ENCODE peak calls at places on chromosomes 2 and 18, in nine cellular contexts. One of them, this sample, is unnamed.

GRCh38 chr18:1011342-1011741 is 106.7 kb downstream of the ADCYAP1 start:
- DNase-seq in RWPE1: no peak
- DNase-seq in heart left ventricle: no peak
- DNase-seq in lower lobe of right lung: no peak
- DNase-seq in endothelial cell: no peak
- DNase-seq in CD4-positive, alpha-beta T cell: no peak
- DNase-seq in GM13977: no peak
- DNase-seq in A673: no peak
- DNase-seq in cardiac muscle cell: no peak
- DNase-seq in this sample: no peak

GRCh38 chr18:77407733-77408132 is 158.1 kb downstream of the GALR1 start:
- DNase-seq in RWPE1: no peak
- DNase-seq in heart left ventricle: no peak
- DNase-seq in lower lobe of right lung: no peak
- DNase-seq in endothelial cell: no peak
- DNase-seq in CD4-positive, alpha-beta T cell: no peak
- DNase-seq in GM13977: no peak
- DNase-seq in A673: no peak
- DNase-seq in cardiac muscle cell: no peak
- DNase-seq in this sample: no peak

GRCh38 chr2:63488118-63488713 is 100.1 kb downstream of the WDPCP start:
- DNase-seq in RWPE1: peak
- DNase-seq in heart left ventricle: no peak
- DNase-seq in lower lobe of right lung: no peak
- DNase-seq in endothelial cell: peak
- DNase-seq in CD4-positive, alpha-beta T cell: no peak
- DNase-seq in GM13977: peak
- DNase-seq in A673: peak
- DNase-seq in cardiac muscle cell: peak
- DNase-seq in this sample: no peak

GRCh38 chr2:46260305-46260704 is 36.9 kb upstream of the EPAS1 start:
- DNase-seq in RWPE1: no peak
- DNase-seq in heart left ventricle: no peak
- DNase-seq in lower lobe of right lung: no peak
- DNase-seq in endothelial cell: no peak
- DNase-seq in CD4-positive, alpha-beta T cell: no peak
- DNase-seq in GM13977: no peak
- DNase-seq in A673: no peak
- DNase-seq in cardiac muscle cell: no peak
- DNase-seq in this sample: no peak

GRCh38 chr2:696463-696862 is 19.3 kb upstream of the TMEM18 start:
- DNase-seq in RWPE1: no peak
- DNase-seq in heart left ventricle: no peak
- DNase-seq in lower lobe of right lung: no peak
- DNase-seq in endothelial cell: no peak
- DNase-seq in CD4-positive, alpha-beta T cell: no peak
- DNase-seq in GM13977: peak
- DNase-seq in A673: no peak
- DNase-seq in cardiac muscle cell: no peak
- DNase-seq in this sample: no peak

GRCh38 chr18:814300-815084 is 2.5 kb upstream of the YES1 start:
- DNase-seq in RWPE1: no peak
- DNase-seq in heart left ventricle: no peak
- DNase-seq in lower lobe of right lung: no peak
- DNase-seq in endothelial cell: peak
- DNase-seq in CD4-positive, alpha-beta T cell: no peak
- DNase-seq in GM13977: no peak
- DNase-seq in A673: no peak
- DNase-seq in cardiac muscle cell: no peak
- DNase-seq in this sample: no peak

GRCh38 chr18:28313602-28314001 is 136.7 kb upstream of the CDH2 start:
- DNase-seq in RWPE1: no peak
- DNase-seq in heart left ventricle: no peak
- DNase-seq in lower lobe of right lung: no peak
- DNase-seq in endothelial cell: no peak
- DNase-seq in CD4-positive, alpha-beta T cell: no peak
- DNase-seq in GM13977: no peak
- DNase-seq in A673: no peak
- DNase-seq in cardiac muscle cell: no peak
- DNase-seq in this sample: no peak

GRCh38 chr2:99555410-99555809 is 65.6 kb upstream of the REV1 start:
- DNase-seq in RWPE1: no peak
- DNase-seq in heart left ventricle: no peak
- DNase-seq in lower lobe of right lung: no peak
- DNase-seq in endothelial cell: no peak
- DNase-seq in CD4-positive, alpha-beta T cell: no peak
- DNase-seq in GM13977: no peak
- DNase-seq in A673: no peak
- DNase-seq in cardiac muscle cell: no peak
- DNase-seq in this sample: no peak

GRCh38 chr2:70672990-70673647 is 94.9 kb downstream of the ADD2 start:
- DNase-seq in RWPE1: no peak
- DNase-seq in heart left ventricle: no peak
- DNase-seq in lower lobe of right lung: no peak
- DNase-seq in endothelial cell: no peak
- DNase-seq in CD4-positive, alpha-beta T cell: no peak
- DNase-seq in GM13977: no peak
- DNase-seq in A673: peak
- DNase-seq in cardiac muscle cell: peak
- DNase-seq in this sample: no peak

GRCh38 chr2:215677466-215677865 is 241.6 kb upstream of the FN1 start:
- DNase-seq in RWPE1: no peak
- DNase-seq in heart left ventricle: no peak
- DNase-seq in lower lobe of right lung: no peak
- DNase-seq in endothelial cell: no peak
- DNase-seq in CD4-positive, alpha-beta T cell: no peak
- DNase-seq in GM13977: no peak
- DNase-seq in A673: no peak
- DNase-seq in cardiac muscle cell: no peak
- DNase-seq in this sample: no peak

GRCh38 chr2:149652925-149653324 is 65.3 kb upstream of the MMADHC start:
- DNase-seq in RWPE1: no peak
- DNase-seq in heart left ventricle: no peak
- DNase-seq in lower lobe of right lung: peak
- DNase-seq in endothelial cell: no peak
- DNase-seq in CD4-positive, alpha-beta T cell: no peak
- DNase-seq in GM13977: no peak
- DNase-seq in A673: no peak
- DNase-seq in cardiac muscle cell: no peak
- DNase-seq in this sample: no peak

GRCh38 chr2:159939946-159940345 is 122.5 kb downstream of the PLA2R1 start:
- DNase-seq in RWPE1: peak
- DNase-seq in heart left ventricle: no peak
- DNase-seq in lower lobe of right lung: no peak
- DNase-seq in endothelial cell: no peak
- DNase-seq in CD4-positive, alpha-beta T cell: no peak
- DNase-seq in GM13977: peak
- DNase-seq in A673: peak
- DNase-seq in cardiac muscle cell: peak
- DNase-seq in this sample: no peak

GRCh38 chr2:240229603-240230423 is 89.4 kb upstream of the OTOS start:
- DNase-seq in RWPE1: no peak
- DNase-seq in heart left ventricle: no peak
- DNase-seq in lower lobe of right lung: no peak
- DNase-seq in endothelial cell: peak
- DNase-seq in CD4-positive, alpha-beta T cell: no peak
- DNase-seq in GM13977: no peak
- DNase-seq in A673: no peak
- DNase-seq in cardiac muscle cell: no peak
- DNase-seq in this sample: no peak

GRCh38 chr18:36499938-36500337 is 202.4 kb downstream of the FHOD3 start:
- DNase-seq in RWPE1: no peak
- DNase-seq in heart left ventricle: no peak
- DNase-seq in lower lobe of right lung: no peak
- DNase-seq in endothelial cell: no peak
- DNase-seq in CD4-positive, alpha-beta T cell: no peak
- DNase-seq in GM13977: peak
- DNase-seq in A673: no peak
- DNase-seq in cardiac muscle cell: no peak
- DNase-seq in this sample: no peak

GRCh38 chr18:12569791-12570190 is 88.1 kb downstream of the SPIRE1 start:
- DNase-seq in RWPE1: no peak
- DNase-seq in heart left ventricle: no peak
- DNase-seq in lower lobe of right lung: no peak
- DNase-seq in endothelial cell: no peak
- DNase-seq in CD4-positive, alpha-beta T cell: no peak
- DNase-seq in GM13977: no peak
- DNase-seq in A673: no peak
- DNase-seq in cardiac muscle cell: no peak
- DNase-seq in this sample: no peak

GRCh38 chr2:120794716-120795115 is 59.0 kb downstream of the GLI2 start:
- DNase-seq in RWPE1: no peak
- DNase-seq in heart left ventricle: no peak
- DNase-seq in lower lobe of right lung: no peak
- DNase-seq in endothelial cell: no peak
- DNase-seq in CD4-positive, alpha-beta T cell: no peak
- DNase-seq in GM13977: no peak
- DNase-seq in A673: no peak
- DNase-seq in cardiac muscle cell: no peak
- DNase-seq in this sample: no peak

GRCh38 chr2:172693037-172693436 is 42.6 kb upstream of the RAPGEF4 start:
- DNase-seq in RWPE1: peak
- DNase-seq in heart left ventricle: no peak
- DNase-seq in lower lobe of right lung: no peak
- DNase-seq in endothelial cell: no peak
- DNase-seq in CD4-positive, alpha-beta T cell: no peak
- DNase-seq in GM13977: no peak
- DNase-seq in A673: peak
- DNase-seq in cardiac muscle cell: no peak
- DNase-seq in this sample: no peak
- TF ChIP-seq CTCF in RWPE1: no peak
- TF ChIP-seq CTCF in heart left ventricle: no peak
- TF ChIP-seq CTCF in lower lobe of right lung: no peak
- TF ChIP-seq CTCF in endothelial cell: no peak
- TF ChIP-seq CTCF in CD4-positive, alpha-beta T cell: no peak
- TF ChIP-seq CTCF in GM13977: no peak
- TF ChIP-seq CTCF in A673: no peak
- TF ChIP-seq CTCF in cardiac muscle cell: no peak
- TF ChIP-seq CTCF in this sample: no peak

DNA sequence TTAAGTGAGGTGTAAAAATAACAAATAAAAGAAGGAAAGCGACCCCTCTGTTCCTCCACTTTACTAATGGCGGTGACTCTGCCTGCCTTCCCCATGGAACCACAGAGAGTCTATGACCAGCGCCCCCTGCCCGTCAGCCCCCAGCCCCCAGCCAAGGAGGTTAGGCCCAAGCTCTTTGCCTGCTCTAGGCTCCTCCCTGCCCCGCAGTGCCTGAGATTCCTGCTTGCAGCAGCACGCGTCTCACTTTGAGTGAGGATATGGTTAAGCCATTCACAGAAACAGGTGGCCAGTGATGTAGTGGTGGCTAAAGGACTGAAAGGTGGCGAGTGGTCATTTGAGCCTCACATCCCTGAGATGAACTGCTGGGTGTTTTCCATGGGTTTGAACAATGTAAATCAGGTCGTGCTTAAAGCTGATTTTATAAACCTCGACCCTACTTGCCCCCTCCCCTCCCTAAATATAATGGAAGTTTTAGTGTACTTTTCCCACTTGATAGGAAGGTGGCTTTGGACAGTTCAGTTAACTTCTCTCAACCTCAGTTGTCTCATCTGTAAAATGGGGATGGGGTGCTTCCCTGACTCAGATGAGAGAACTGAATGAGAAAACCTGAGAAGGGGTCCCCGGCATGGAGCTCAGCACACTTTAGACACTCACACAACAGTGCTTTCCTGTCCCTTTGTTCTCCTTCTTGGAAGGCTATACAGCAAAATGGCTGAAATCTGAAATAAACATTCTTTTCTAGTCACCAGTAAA is 46.5 kb downstream of the IL1RL2 start:
- DNase-seq in RWPE1: no peak
- DNase-seq in heart left ventricle: no peak
- DNase-seq in lower lobe of right lung: no peak
- DNase-seq in endothelial cell: no peak
- DNase-seq in CD4-positive, alpha-beta T cell: no peak
- DNase-seq in GM13977: no peak
- DNase-seq in A673: no peak
- DNase-seq in cardiac muscle cell: no peak
- DNase-seq in this sample: no peak
- TF ChIP-seq CTCF in RWPE1: no peak
- TF ChIP-seq CTCF in heart left ventricle: no peak
- TF ChIP-seq CTCF in lower lobe of right lung: no peak
- TF ChIP-seq CTCF in endothelial cell: no peak
- TF ChIP-seq CTCF in CD4-positive, alpha-beta T cell: no peak
- TF ChIP-seq CTCF in GM13977: no peak
- TF ChIP-seq CTCF in A673: no peak
- TF ChIP-seq CTCF in cardiac muscle cell: no peak
- TF ChIP-seq CTCF in this sample: no peak

GRCh38 chr2:117982376-117983033 is 31.4 kb downstream of the CCDC93 start:
- DNase-seq in RWPE1: no peak
- DNase-seq in heart left ventricle: no peak
- DNase-seq in lower lobe of right lung: no peak
- DNase-seq in endothelial cell: no peak
- DNase-seq in CD4-positive, alpha-beta T cell: no peak
- DNase-seq in GM13977: no peak
- DNase-seq in A673: no peak
- DNase-seq in cardiac muscle cell: peak
- DNase-seq in this sample: no peak

GRCh38 chr2:117987121-117987520 is 26.7 kb downstream of the CCDC93 start:
- DNase-seq in RWPE1: no peak
- DNase-seq in heart left ventricle: no peak
- DNase-seq in lower lobe of right lung: no peak
- DNase-seq in endothelial cell: no peak
- DNase-seq in CD4-positive, alpha-beta T cell: no peak
- DNase-seq in GM13977: no peak
- DNase-seq in A673: no peak
- DNase-seq in cardiac muscle cell: no peak
- DNase-seq in this sample: no peak

GRCh38 chr2:117984208-117984607 is 29.7 kb downstream of the CCDC93 start:
- DNase-seq in RWPE1: no peak
- DNase-seq in heart left ventricle: no peak
- DNase-seq in lower lobe of right lung: no peak
- DNase-seq in endothelial cell: no peak
- DNase-seq in CD4-positive, alpha-beta T cell: no peak
- DNase-seq in GM13977: no peak
- DNase-seq in A673: no peak
- DNase-seq in cardiac muscle cell: no peak
- DNase-seq in this sample: no peak

GRCh38 chr2:117983040-117983439 is 30.8 kb downstream of the CCDC93 start:
- DNase-seq in RWPE1: no peak
- DNase-seq in heart left ventricle: no peak
- DNase-seq in lower lobe of right lung: no peak
- DNase-seq in endothelial cell: no peak
- DNase-seq in CD4-positive, alpha-beta T cell: no peak
- DNase-seq in GM13977: no peak
- DNase-seq in A673: peak
- DNase-seq in cardiac muscle cell: no peak
- DNase-seq in this sample: no peak

GRCh38 chr2:117985092-117985491 is 28.8 kb downstream of the CCDC93 start:
- DNase-seq in RWPE1: no peak
- DNase-seq in heart left ventricle: no peak
- DNase-seq in lower lobe of right lung: no peak
- DNase-seq in endothelial cell: no peak
- DNase-seq in CD4-positive, alpha-beta T cell: no peak
- DNase-seq in GM13977: no peak
- DNase-seq in A673: no peak
- DNase-seq in cardiac muscle cell: no peak
- DNase-seq in this sample: no peak
- TF ChIP-seq CTCF in RWPE1: no peak
- TF ChIP-seq CTCF in heart left ventricle: no peak
- TF ChIP-seq CTCF in lower lobe of right lung: no peak
- TF ChIP-seq CTCF in endothelial cell: no peak
- TF ChIP-seq CTCF in CD4-positive, alpha-beta T cell: no peak
- TF ChIP-seq CTCF in GM13977: no peak
- TF ChIP-seq CTCF in A673: no peak
- TF ChIP-seq CTCF in cardiac muscle cell: no peak
- TF ChIP-seq CTCF in this sample: no peak

GRCh38 chr2:42132066-42132965 is 36.8 kb upstream of the EML4 start:
- DNase-seq in RWPE1: no peak
- DNase-seq in heart left ventricle: no peak
- DNase-seq in lower lobe of right lung: no peak
- DNase-seq in endothelial cell: no peak
- DNase-seq in CD4-positive, alpha-beta T cell: no peak
- DNase-seq in GM13977: no peak
- DNase-seq in A673: no peak
- DNase-seq in cardiac muscle cell: no peak
- DNase-seq in this sample: no peak
- TF ChIP-seq CTCF in RWPE1: no peak
- TF ChIP-seq CTCF in heart left ventricle: no peak
- TF ChIP-seq CTCF in lower lobe of right lung: no peak
- TF ChIP-seq CTCF in endothelial cell: no peak
- TF ChIP-seq CTCF in CD4-positive, alpha-beta T cell: no peak
- TF ChIP-seq CTCF in GM13977: no peak
- TF ChIP-seq CTCF in A673: no peak
- TF ChIP-seq CTCF in cardiac muscle cell: no peak
- TF ChIP-seq CTCF in this sample: no peak

This sample was measured in D721Med.